ENCODE peak calls at places on chromosomes 12 and 14, in eight cellular contexts. I is GM23248; U is neural progenitor cell; L is tibial artery; R is GM23338; D is cardiac muscle cell; E is CD8-positive, alpha-beta memory T cell; C is PC-9. V is an unnamed sample. For H3K4me1, the result is how much of the 10 kb centered on the place peaks cover.

GRCh38 chr12:80937391-80938238 is at the start of gene LIN7A:
- DNase-seq in I (peak), U (peak), E (no peak), L (peak), R (peak), D (peak), C (no peak), V (peak)

GRCh38 chr14:105974902-105975301 is 448.5 kb downstream of the TMEM121 start:
- DNase-seq in I (no peak), R (peak), U (no peak), E (peak), L (no peak), D (no peak), C (no peak), V (no peak)

GRCh38 chr14:104386281-104386841 is 193.2 kb upstream of the C14orf180 start:
- DNase-seq in U (no peak), I (no peak), E (no peak), C (no peak), R (no peak), D (no peak), L (peak), V (no peak)

GRCh38 chr12:87155616-87156015 is 873.6 kb downstream of the C12orf50 start:
- DNase-seq in U (no peak), R (no peak), I (peak), D (peak), C (peak), E (no peak), L (no peak), V (no peak)

GRCh38 chr14:61581340-61581739 is 114.0 kb upstream of the HIF1A start:
- DNase-seq in U (no peak), R (no peak), I (no peak), E (no peak), L (no peak), C (no peak), D (no peak), V (no peak)

GRCh38 chr12:87383705-87384104 is 645.5 kb downstream of the C12orf50 start:
- DNase-seq in E (no peak), C (peak), I (no peak), L (no peak), D (peak), R (no peak), U (no peak), V (no peak)

GRCh38 chr12:123046431-123046830 is 66.0 kb downstream of the ARL6IP4 start:
- DNase-seq in C (no peak), L (no peak), E (no peak), I (no peak), D (no peak), U (no peak), R (no peak), V (no peak)

GRCh38 chr14:54450535-54450934 is 9.4 kb upstream of the CNIH1 start:
- DNase-seq in E (no peak), D (peak), U (no peak), L (no peak), R (no peak), C (no peak), I (peak), V (no peak)

GRCh38 chr14:37551119-37551518 is 43.9 kb downstream of the FOXA1 start:
- DNase-seq in I (no peak), U (no peak), C (no peak), L (no peak), R (no peak), D (no peak), E (no peak), V (no peak)

GRCh38 chr14:86035882-86036281 is 505.9 kb downstream of the FLRT2 start:
- DNase-seq in C (no peak), U (peak), I (peak), R (peak), E (no peak), L (no peak), D (peak), V (no peak)

GRCh38 chr14:90049390-90049789 is 12.4 kb upstream of the KCNK13 start:
- DNase-seq in C (no peak), L (no peak), I (no peak), U (no peak), D (no peak), E (no peak), R (peak), V (no peak)

GRCh38 chr14:61925043-61925442 is 162.8 kb downstream of the SNAPC1 start:
- DNase-seq in E (no peak), I (peak), R (peak), C (no peak), L (no peak), D (peak), U (peak), V (no peak)

GRCh38 chr12:26736563-26737486 is 96.2 kb downstream of the ITPR2 start:
- DNase-seq in D (no peak), L (no peak), U (no peak), I (peak), C (no peak), R (no peak), E (no peak), V (no peak)

GRCh38 chr12:85036736-85037135 is 585 bp downstream of the LRRIQ1 start:
- DNase-seq in L (no peak), D (no peak), C (no peak), R (no peak), I (peak), U (no peak), E (no peak), V (no peak)

GRCh38 chr12:89507015-89507824 is 17.4 kb downstream of the GALNT4 start:
- DNase-seq in D (no peak), L (no peak), R (no peak), U (peak), E (no peak), C (no peak), I (no peak), V (no peak)

GRCh38 chr12:46265734-46266133 is 3.1 kb downstream of the SLC38A1 start:
- DNase-seq in I (no peak), C (no peak), R (no peak), U (no peak), E (no peak), L (no peak), D (no peak), V (no peak)

GRCh38 chr12:77064891-77065360 is 443 bp downstream of the E2F7 start:
- DNase-seq in L (peak), D (no peak), U (peak), R (peak), C (no peak), I (no peak), E (peak), V (no peak)

GRCh38 chr14:81471062-81471461 is 62.6 kb downstream of the SEL1L start:
- DNase-seq in D (no peak), U (no peak), R (no peak), E (no peak), C (no peak), L (no peak), I (no peak), V (no peak)

GRCh38 chr12:14776236-14776959 is 26.9 kb downstream of the WBP11 start:
- DNase-seq in C (peak), E (no peak), D (peak), I (peak), L (no peak), U (no peak), R (no peak), V (no peak)

GRCh38 chr14:49287004-49287403 is 299.2 kb downstream of the RPS29 start:
- DNase-seq in U (no peak), D (no peak), R (no peak), L (no peak), I (no peak), C (no peak), E (no peak), V (no peak)

GRCh38 chr14:74950795-74951442 is 4.5 kb downstream of the PGF start:
- DNase-seq in D (no peak), L (no peak), E (no peak), R (no peak), I (no peak), C (no peak), U (no peak), V (no peak)

GRCh38 chr12:80792861-80793260 is 76.1 kb downstream of the MYF5 start:
- DNase-seq in R (no peak), C (no peak), E (no peak), L (no peak), U (no peak), D (no peak), I (no peak), V (no peak)

GRCh38 chr14:58739674-58740073 is 101.9 kb downstream of the DACT1 start:
- DNase-seq in D (no peak), L (no peak), R (no peak), I (no peak), C (no peak), E (no peak), U (no peak), V (no peak)

GRCh38 chr14:104283197-104284106 is 145.1 kb downstream of the KIF26A start:
- DNase-seq in E (no peak), C (no peak), U (peak), R (no peak), I (no peak), L (peak), D (no peak), V (no peak)

GRCh38 chr12:82963961-82964360 is 277.3 kb downstream of the TMTC2 start:
- DNase-seq in E (no peak), R (peak), C (no peak), U (peak), I (no peak), D (no peak), L (no peak), V (no peak)

GRCh38 chr14:53391631-53392030 is 238.5 kb upstream of the DDHD1 start:
- DNase-seq in R (no peak), I (peak), D (peak), C (no peak), U (no peak), E (no peak), L (no peak), V (peak)

GRCh38 chr14:55336161-55336560 is 64.9 kb downstream of the FBXO34 start:
- DNase-seq in C (peak), U (no peak), D (peak), I (peak), L (no peak), E (peak), R (no peak), V (no peak)

GRCh38 chr14:48937796-48938195 is 648.4 kb downstream of the RPS29 start:
- DNase-seq in I (peak), R (no peak), E (no peak), C (no peak), U (peak), L (no peak), D (peak), V (no peak)

GRCh38 chr12:54279632-54280400 is at the start of gene CBX5:
- DNase-seq in R (peak), E (peak), C (peak), D (peak), L (peak), I (peak), U (peak), V (peak)

GRCh38 chr14:104146651-104147345 is 8.4 kb downstream of the KIF26A start:
- DNase-seq in R (no peak), U (no peak), D (no peak), C (no peak), E (no peak), L (peak), I (no peak), V (no peak)

GRCh38 chr14:76564471-76565119 is 188.7 kb downstream of the ESRRB start:
- DNase-seq in U (peak), R (peak), C (no peak), D (peak), E (no peak), L (no peak), I (no peak), V (no peak)

GRCh38 chr12:5012337-5012736 is 31.3 kb upstream of the KCNA5 start:
- DNase-seq in L (no peak), U (no peak), R (no peak), I (no peak), E (no peak), C (no peak), D (no peak), V (no peak)

GRCh38 chr14:46279776-46280175 is 371.8 kb downstream of the RPL10L start:
- DNase-seq in I (no peak), L (no peak), D (no peak), U (no peak), R (no peak), E (no peak), C (no peak), V (no peak)

GRCh38 chr12:53623986-53624385 is 2.2 kb downstream of the ATF7 start:
- DNase-seq in I (peak), E (no peak), U (no peak), R (no peak), C (no peak), L (no peak), D (peak), V (no peak)

GRCh38 chr14:45201908-45202307 is 51.1 kb downstream of the MIS18BP1 start:
- DNase-seq in R (peak), E (no peak), U (peak), L (no peak), C (no peak), I (peak), D (peak), V (no peak)

DNA sequence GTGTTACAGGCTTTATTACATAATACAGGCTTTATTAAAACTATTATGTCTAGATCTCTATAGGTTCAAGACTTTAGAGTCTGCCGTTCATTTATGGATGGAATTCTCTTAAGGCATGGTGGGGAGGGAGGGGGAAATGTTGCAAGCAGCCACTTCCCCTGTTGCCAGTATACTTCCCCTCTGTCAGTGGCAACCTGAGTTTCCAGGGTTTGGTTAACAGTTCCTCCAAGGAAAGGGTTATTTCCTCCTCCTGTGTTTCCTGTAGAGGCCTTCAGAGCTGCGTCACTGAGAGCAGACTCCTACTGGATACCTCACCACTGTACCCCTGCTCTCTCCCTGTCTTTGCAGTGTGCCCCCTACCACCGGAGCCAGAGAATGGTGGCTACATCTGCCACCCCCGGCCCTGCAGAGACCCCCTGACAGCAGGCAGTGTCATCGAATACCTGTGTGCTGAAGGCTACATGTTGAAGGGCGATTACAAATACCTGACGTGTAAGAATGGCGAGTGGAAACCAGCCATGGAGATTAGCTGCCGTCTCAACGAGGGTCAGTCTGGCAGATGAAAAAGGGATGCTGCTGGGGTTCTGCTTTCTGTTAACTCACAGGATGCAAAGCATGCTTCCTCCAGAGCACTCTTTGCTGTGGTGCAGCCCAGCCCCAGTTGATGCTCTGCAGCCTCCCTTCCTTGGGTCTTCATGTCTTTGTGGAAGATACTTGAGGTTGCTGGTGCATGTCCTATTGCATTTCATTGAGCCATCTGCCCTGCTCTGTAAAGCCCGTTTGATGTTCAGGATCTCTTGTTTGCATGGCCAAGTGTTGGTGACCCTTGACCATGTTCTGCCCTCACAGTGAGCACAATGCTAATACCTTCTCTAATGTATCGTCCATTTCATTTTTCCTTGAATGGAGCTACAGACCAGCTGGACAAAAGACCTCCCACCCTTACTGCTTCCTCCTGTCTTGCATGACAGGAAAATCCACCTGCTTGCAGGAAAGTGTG is 63.6 kb upstream of the SRSF5 start:
- DNase-seq in E (no peak), D (no peak), I (no peak), R (no peak), U (no peak), C (no peak), L (no peak), V (no peak)
- H3K4me1 ChIP-seq in E (under half), D (under half), I (under half), R (under half), U (under half), C (under half), L (under half), V (under half)

DNA sequence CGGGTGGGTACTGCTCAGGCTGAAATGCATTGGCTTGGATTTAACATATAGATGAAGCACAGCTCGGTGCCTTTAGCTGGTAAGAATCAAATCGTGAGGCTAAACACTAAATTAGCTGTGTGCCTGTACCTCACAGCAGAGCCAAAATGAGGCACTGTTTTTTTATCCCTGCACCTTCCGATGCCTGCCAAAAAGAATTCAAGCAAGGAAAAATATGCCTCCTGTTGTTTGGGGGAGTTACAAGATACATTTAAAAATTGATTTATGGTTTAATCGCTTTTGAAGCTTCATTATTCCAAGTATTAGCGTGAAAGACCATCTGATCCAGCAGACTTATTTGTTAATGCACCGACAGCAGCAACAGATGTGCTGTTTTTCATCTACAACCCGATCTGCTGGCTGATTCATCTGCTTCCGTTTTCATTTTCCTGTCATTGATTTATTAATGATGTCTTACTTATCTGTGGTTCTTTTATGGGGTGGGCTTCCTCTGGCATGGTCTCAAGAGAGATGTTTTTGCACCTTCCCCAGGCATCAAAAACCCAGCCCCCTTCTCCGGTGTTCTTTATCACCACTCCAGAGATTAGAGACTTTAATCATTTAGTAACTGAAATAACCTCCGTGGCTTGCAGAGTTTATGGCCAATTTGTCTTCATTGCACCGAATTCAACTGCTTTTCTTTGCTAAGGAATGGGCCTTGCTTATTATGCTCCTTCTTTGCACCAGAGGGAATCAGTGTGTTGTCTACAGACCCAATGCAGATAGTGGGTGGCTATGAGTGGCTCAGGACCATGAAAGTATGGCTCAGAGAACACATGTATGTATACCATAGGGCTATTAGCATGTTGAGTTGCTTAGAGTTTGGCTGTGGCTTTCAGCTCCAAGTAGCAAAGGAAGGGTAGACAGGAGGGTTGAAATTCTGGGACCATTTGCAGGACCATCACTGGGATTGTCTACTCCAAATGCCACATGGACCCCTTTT is 166.9 kb upstream of the TMEM260 start:
- DNase-seq in E (no peak), U (no peak), C (no peak), D (no peak), L (no peak), R (no peak), I (no peak), V (no peak)
- H3K4me3 ChIP-seq in E (no peak), U (no peak), C (no peak), D (no peak), L (no peak), R (no peak), I (no peak), V (no peak)

GRCh38 chr14:91143862-91144261 is 30.0 kb downstream of the DGLUCY start:
- DNase-seq in C (no peak), R (no peak), L (peak), E (no peak), U (no peak), D (no peak), I (no peak), V (no peak)

GRCh38 chr14:91146661-91147060 is 32.8 kb downstream of the DGLUCY start:
- DNase-seq in D (no peak), C (no peak), L (no peak), R (no peak), I (no peak), E (no peak), U (no peak), V (no peak)

GRCh38 chr14:91142214-91142668 is 28.4 kb downstream of the DGLUCY start:
- DNase-seq in I (no peak), C (no peak), E (no peak), R (no peak), U (no peak), D (no peak), L (no peak), V (no peak)

GRCh38 chr14:91145396-91146160 is 31.7 kb downstream of the DGLUCY start:
- DNase-seq in L (no peak), I (no peak), E (no peak), D (no peak), R (no peak), U (no peak), C (no peak), V (no peak)

GRCh38 chr14:91144425-91145145 is 30.7 kb downstream of the DGLUCY start:
- DNase-seq in C (no peak), D (peak), L (no peak), R (no peak), E (no peak), U (peak), I (peak), V (no peak)
- H3K4me1 ChIP-seq in C (under half), D (under half), L (under half), R (under half), E (under half), U (under half), I (under half), V (under half)

GRCh38 chr14:31024042-31024480 is 1.4 kb upstream of the AP4S1 start:
- DNase-seq in D (no peak), I (peak), C (no peak), R (no peak), E (no peak), L (no peak), U (no peak), V (no peak)
- H3K4me3 ChIP-seq in D (peak), I (peak), C (peak), R (peak), E (no peak), L (peak), U (peak), V (no peak)

GRCh38 chr12:124754491-124754890 is 109.2 kb downstream of the SCARB1 start:
- DNase-seq in C (no peak), U (no peak), D (no peak), I (no peak), R (no peak), L (no peak), E (no peak), V (no peak)

GRCh38 chr12:124751654-124752355 is 111.9 kb downstream of the SCARB1 start:
- DNase-seq in E (no peak), I (no peak), R (no peak), D (no peak), U (no peak), L (no peak), C (no peak), V (no peak)

GRCh38 chr12:124752437-124753229 is 111.0 kb downstream of the SCARB1 start:
- DNase-seq in I (peak), D (peak), R (no peak), U (no peak), L (peak), C (no peak), E (no peak), V (no peak)

GRCh38 chr12:124753993-124754392 is 109.7 kb downstream of the SCARB1 start:
- DNase-seq in C (no peak), R (no peak), U (no peak), D (no peak), I (no peak), E (no peak), L (no peak), V (no peak)

DNA sequence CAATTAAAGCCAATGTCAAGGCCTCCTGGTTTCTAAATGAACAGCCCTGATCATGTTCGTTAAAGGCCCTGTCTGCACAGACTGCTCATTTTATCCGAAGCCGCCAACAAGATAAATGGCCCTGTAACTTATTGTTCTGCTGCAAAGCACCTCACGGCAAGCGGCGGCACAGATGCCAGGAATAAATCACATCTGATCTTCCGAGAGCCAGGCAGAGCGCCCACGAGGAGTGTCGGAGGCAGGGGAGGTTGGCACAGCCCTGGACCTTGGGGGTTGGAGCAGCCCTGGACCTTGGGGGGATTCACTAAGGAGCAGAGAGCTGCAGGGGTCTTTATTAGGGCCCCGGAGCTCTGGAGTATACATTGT is 110.5 kb downstream of the SCARB1 start:
- DNase-seq in E (no peak), D (no peak), U (no peak), R (no peak), I (no peak), C (no peak), L (no peak), V (no peak)
- H3K4me1 ChIP-seq in E (under half), D (under half), U (under half), R (under half), I (under half), C (under half), L (under half), V (under half)

V was measured in SJSA1.